ENCODE peak calls at places on chromosome X, in four cellular contexts. One of them, this sample, is unnamed.

GRCh38 chrX:72358313-72358712 is 52.6 kb upstream of the CITED1 start:
- DNase-seq in prostate gland: no peak
- DNase-seq in fibroblast of lung: peak; percentile 2
- DNase-seq in GM12878: no peak
- DNase-seq in this sample: no peak

GRCh38 chrX:54085666-54086065 is 41.4 kb upstream of the PHF8 start:
- DNase-seq in GM12878: no peak
- DNase-seq in fibroblast of lung: no peak
- DNase-seq in prostate gland: no peak
- DNase-seq in this sample: no peak

GRCh38 chrX:114363346-114363745 is 220.5 kb upstream of the HTR2C start:
- DNase-seq in GM12878: no peak
- DNase-seq in fibroblast of lung: no peak
- DNase-seq in prostate gland: no peak
- DNase-seq in this sample: no peak

GRCh38 chrX:68646421-68646820 is 1.0 kb upstream of the STARD8 start:
- DNase-seq in fibroblast of lung: no peak
- DNase-seq in GM12878: no peak
- DNase-seq in prostate gland: no peak
- DNase-seq in this sample: peak; percentile 64

GRCh38 chrX:123422875-123423274 is 238.8 kb downstream of the GRIA3 start:
- DNase-seq in fibroblast of lung: peak; percentile 44
- DNase-seq in prostate gland: no peak
- DNase-seq in GM12878: no peak
- DNase-seq in this sample: no peak

GRCh38 chrX:41721590-41721989 is 2.4 kb upstream of the GPR82 start:
- DNase-seq in fibroblast of lung: no peak
- DNase-seq in prostate gland: no peak
- DNase-seq in GM12878: no peak
- DNase-seq in this sample: no peak

GRCh38 chrX:66672106-66672505 is 33.2 kb upstream of the EDA2R start:
- DNase-seq in prostate gland: no peak
- DNase-seq in GM12878: no peak
- DNase-seq in fibroblast of lung: no peak
- DNase-seq in this sample: no peak

GRCh38 chrX:123277347-123277746 is 93.3 kb downstream of the GRIA3 start:
- DNase-seq in prostate gland: no peak
- DNase-seq in GM12878: no peak
- DNase-seq in fibroblast of lung: no peak
- DNase-seq in this sample: no peak

GRCh38 chrX:10555846-10556245 is 64.5 kb downstream of the MID1 start:
- DNase-seq in fibroblast of lung: no peak
- DNase-seq in GM12878: no peak
- DNase-seq in prostate gland: no peak
- DNase-seq in this sample: no peak

GRCh38 chrX:151780621-151781020 is 46.1 kb downstream of the CNGA2 start:
- DNase-seq in prostate gland: no peak
- DNase-seq in GM12878: no peak
- DNase-seq in fibroblast of lung: no peak
- DNase-seq in this sample: no peak

GRCh38 chrX:27336466-27337091 is 126.6 kb downstream of the PPP4R3C start:
- DNase-seq in GM12878: no peak
- DNase-seq in fibroblast of lung: peak; percentile 26
- DNase-seq in prostate gland: no peak
- DNase-seq in this sample: peak; percentile 17

GRCh38 chrX:28787206-28787605 is 200.0 kb downstream of the IL1RAPL1 start:
- DNase-seq in fibroblast of lung: peak; percentile 80
- DNase-seq in GM12878: no peak
- DNase-seq in prostate gland: no peak
- DNase-seq in this sample: no peak

GRCh38 chrX:107135076-107135964 is 16.7 kb upstream of the RBM41 start:
- DNase-seq in GM12878: no peak
- DNase-seq in prostate gland: no peak
- DNase-seq in fibroblast of lung: peak; percentile 74
- DNase-seq in this sample: no peak

GRCh38 chrX:153474718-153475117 is 4.3 kb upstream of the HAUS7 start:
- DNase-seq in GM12878: no peak
- DNase-seq in prostate gland: peak; percentile 23
- DNase-seq in fibroblast of lung: peak; percentile 41
- DNase-seq in this sample: peak; percentile 83

GRCh38 chrX:136030357-136031225 is 45.4 kb downstream of the SLC9A6 start:
- DNase-seq in fibroblast of lung: peak; percentile 78
- DNase-seq in prostate gland: no peak
- DNase-seq in GM12878: no peak
- DNase-seq in this sample: peak; percentile 74

GRCh38 chrX:1661048-1661921 is 46.4 kb downstream of the ASMT start:
- DNase-seq in fibroblast of lung: no peak
- DNase-seq in GM12878: peak; percentile 98
- DNase-seq in prostate gland: peak; percentile 9
- DNase-seq in this sample: peak; percentile 43

GRCh38 chrX:20718592-20718991 is 451.9 kb upstream of the RPS6KA3 start:
- DNase-seq in prostate gland: no peak
- DNase-seq in GM12878: no peak
- DNase-seq in fibroblast of lung: no peak
- DNase-seq in this sample: no peak

GRCh38 chrX:69539437-69539836 is 35.3 kb downstream of the NALF2 start:
- DNase-seq in prostate gland: no peak
- DNase-seq in GM12878: no peak
- DNase-seq in fibroblast of lung: no peak
- DNase-seq in this sample: no peak

GRCh38 chrX:104668550-104668949 is 102.6 kb downstream of the IL1RAPL2 start:
- DNase-seq in fibroblast of lung: peak; percentile 0
- DNase-seq in prostate gland: no peak
- DNase-seq in GM12878: no peak
- DNase-seq in this sample: no peak

GRCh38 chrX:120299928-120300327 is 11.3 kb downstream of the TMEM255A start:
- DNase-seq in prostate gland: no peak
- DNase-seq in GM12878: no peak
- DNase-seq in fibroblast of lung: no peak
- DNase-seq in this sample: no peak
- H3K4me1 ChIP-seq in prostate gland: no peaks in the 10 kb centered on the region
- H3K4me1 ChIP-seq in GM12878: peaks cover 13% of the 10 kb centered on the region
- H3K4me1 ChIP-seq in fibroblast of lung: no peaks in the 10 kb centered on the region
- H3K4me1 ChIP-seq in this sample: no peaks in the 10 kb centered on the region

GRCh38 chrX:52995974-52996304 is 37.6 kb upstream of the FAM156A start:
- DNase-seq in fibroblast of lung: no peak
- DNase-seq in prostate gland: no peak
- DNase-seq in GM12878: no peak
- DNase-seq in this sample: no peak
- H3K27ac ChIP-seq in fibroblast of lung: no peak overlapping the region
- H3K27ac ChIP-seq in prostate gland: peak overlapping the region; percentile 87
- H3K27ac ChIP-seq in GM12878: peak overlapping the region; percentile 94
- H3K27ac ChIP-seq in this sample: peak overlapping the region; percentile 28

GRCh38 chrX:23980063-23980462 is 46.9 kb downstream of the KLHL15 start:
- DNase-seq in prostate gland: no peak
- DNase-seq in GM12878: no peak
- DNase-seq in fibroblast of lung: no peak
- DNase-seq in this sample: no peak
- H3K4me1 ChIP-seq in prostate gland: no peaks in the 10 kb centered on the region
- H3K4me1 ChIP-seq in GM12878: no peaks in the 10 kb centered on the region
- H3K4me1 ChIP-seq in fibroblast of lung: no peaks in the 10 kb centered on the region
- H3K4me1 ChIP-seq in this sample: no peaks in the 10 kb centered on the region

GRCh38 chrX:48480142-48480541 is 4.1 kb downstream of the FTSJ1 start:
- DNase-seq in GM12878: no peak
- DNase-seq in fibroblast of lung: no peak
- DNase-seq in prostate gland: no peak
- DNase-seq in this sample: no peak

GRCh38 chrX:48477960-48478755 is 2.2 kb downstream of the FTSJ1 start:
- DNase-seq in GM12878: no peak
- DNase-seq in prostate gland: no peak
- DNase-seq in fibroblast of lung: no peak
- DNase-seq in this sample: no peak

GRCh38 chrX:48478806-48479205 is 2.8 kb downstream of the FTSJ1 start:
- DNase-seq in fibroblast of lung: no peak
- DNase-seq in prostate gland: no peak
- DNase-seq in GM12878: no peak
- DNase-seq in this sample: no peak

GRCh38 chrX:48480583-48480982 is 4.6 kb downstream of the FTSJ1 start:
- DNase-seq in prostate gland: no peak
- DNase-seq in fibroblast of lung: no peak
- DNase-seq in GM12878: no peak
- DNase-seq in this sample: no peak

GRCh38 chrX:48482526-48482925 is 6.5 kb downstream of the FTSJ1 start:
- DNase-seq in fibroblast of lung: no peak
- DNase-seq in GM12878: no peak
- DNase-seq in prostate gland: no peak
- DNase-seq in this sample: no peak
- H3K27ac ChIP-seq in fibroblast of lung: no peak overlapping the region
- H3K27ac ChIP-seq in GM12878: no peak overlapping the region
- H3K27ac ChIP-seq in prostate gland: no peak overlapping the region
- H3K27ac ChIP-seq in this sample: no peak overlapping the region

GRCh38 chrX:134542485-134542884 is 82.5 kb downstream of the HPRT1 start:
- DNase-seq in prostate gland: no peak
- DNase-seq in fibroblast of lung: peak; percentile 80
- DNase-seq in GM12878: no peak
- DNase-seq in this sample: no peak
- H3K4me1 ChIP-seq in prostate gland: no peaks in the 10 kb centered on the region
- H3K4me1 ChIP-seq in fibroblast of lung: peaks cover 3% of the 10 kb centered on the region
- H3K4me1 ChIP-seq in GM12878: no peaks in the 10 kb centered on the region
- H3K4me1 ChIP-seq in this sample: peaks cover 2% of the 10 kb centered on the region

GRCh38 chrX:22686138-22686541 is 313.6 kb upstream of the DDX53 start:
- DNase-seq in fibroblast of lung: peak; percentile 87
- DNase-seq in prostate gland: no peak
- DNase-seq in GM12878: no peak
- DNase-seq in this sample: peak; percentile 35
- H3K27ac ChIP-seq in fibroblast of lung: no peak overlapping the region
- H3K27ac ChIP-seq in prostate gland: no peak overlapping the region
- H3K27ac ChIP-seq in GM12878: no peak overlapping the region
- H3K27ac ChIP-seq in this sample: no peak overlapping the region

DNA sequence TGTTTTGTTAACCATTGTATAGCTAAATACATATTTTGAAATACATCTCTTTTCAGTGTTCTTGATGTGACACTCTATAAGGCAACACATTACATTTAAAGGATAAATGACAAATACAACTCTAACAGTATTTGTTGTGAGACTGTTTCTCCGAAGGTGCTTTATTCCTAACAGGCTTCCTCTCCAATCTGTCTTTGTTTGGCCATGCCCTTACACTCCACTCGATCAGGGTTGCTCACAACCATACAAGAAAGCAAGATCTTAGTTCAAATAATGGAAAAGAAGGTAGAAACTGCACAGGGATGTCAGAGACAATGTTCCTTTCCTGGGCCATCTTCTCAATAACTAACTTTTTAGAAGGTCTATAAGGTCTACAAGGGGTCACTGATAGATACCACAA is 36.5 kb downstream of the AMMECR1 start:
- DNase-seq in prostate gland: no peak
- DNase-seq in fibroblast of lung: no peak
- DNase-seq in GM12878: no peak
- DNase-seq in this sample: no peak
- H3K4me1 ChIP-seq in prostate gland: no peaks in the 10 kb centered on the region
- H3K4me1 ChIP-seq in fibroblast of lung: peaks cover 15% of the 10 kb centered on the region
- H3K4me1 ChIP-seq in GM12878: peaks cover 3% of the 10 kb centered on the region
- H3K4me1 ChIP-seq in this sample: no peaks in the 10 kb centered on the region

GRCh38 chrX:155645180-155645579 is 32.4 kb upstream of the TMLHE start:
- DNase-seq in GM12878: no peak
- DNase-seq in fibroblast of lung: no peak
- DNase-seq in prostate gland: no peak
- DNase-seq in this sample: no peak
- H3K27ac ChIP-seq in GM12878: no peak overlapping the region
- H3K27ac ChIP-seq in fibroblast of lung: no peak overlapping the region
- H3K27ac ChIP-seq in prostate gland: no peak overlapping the region
- H3K27ac ChIP-seq in this sample: no peak overlapping the region

DNA sequence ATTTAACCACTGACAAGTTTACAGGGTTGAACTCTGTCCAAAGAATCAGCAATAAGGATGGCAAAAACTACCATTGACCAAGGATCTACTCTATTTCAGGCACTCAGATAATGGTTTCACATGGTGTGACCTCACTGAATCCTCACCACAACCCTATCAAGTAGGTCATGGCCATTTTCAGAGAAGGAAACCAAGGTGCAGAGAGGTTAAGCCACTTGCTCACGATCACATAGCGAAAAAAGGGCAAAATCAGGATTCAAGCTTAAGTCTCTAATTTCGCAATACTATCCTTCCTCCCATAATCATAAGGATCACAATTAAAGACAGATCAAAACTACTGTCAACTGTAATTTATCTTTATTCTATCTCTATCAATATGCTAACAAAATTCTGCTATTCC is 191.0 kb upstream of the AFF2 start:
- DNase-seq in fibroblast of lung: no peak
- DNase-seq in prostate gland: no peak
- DNase-seq in GM12878: no peak
- DNase-seq in this sample: no peak
- H3K4me1 ChIP-seq in fibroblast of lung: no peaks in the 10 kb centered on the region
- H3K4me1 ChIP-seq in prostate gland: no peaks in the 10 kb centered on the region
- H3K4me1 ChIP-seq in GM12878: no peaks in the 10 kb centered on the region
- H3K4me1 ChIP-seq in this sample: no peaks in the 10 kb centered on the region

This sample was measured in right cardiac atrium.